ENCODE peak calls at places on chromosome 21, in eight cellular contexts. G, M, B, Q, W, U, E and S are unnamed samples.

GRCh38 chr21:31218830-31219608 is 125.0 kb downstream of the TIAM1 start:
- DNase-seq in G (no peak), M (no peak), B (peak; percentile 41), Q (no peak), W (peak; percentile 60), U (no peak), E (no peak), S (no peak)

GRCh38 chr21:45358711-45359310 is 46.2 kb upstream of the COL18A1 start:
- DNase-seq in G (no peak), M (no peak), B (no peak), Q (no peak), W (no peak), U (no peak), E (no peak), S (no peak)

GRCh38 chr21:33761104-33762036 is 119.1 kb downstream of the ITSN1 start:
- DNase-seq in G (no peak), M (peak; percentile 3), B (peak; percentile 39), Q (peak; percentile 73), W (no peak), U (no peak), E (no peak), S (no peak)

GRCh38 chr21:44845418-44846200 is 27.7 kb upstream of the SUMO3 start:
- DNase-seq in G (no peak), M (peak; percentile 65), B (peak; percentile 92), Q (peak; percentile 76), W (no peak), U (peak; percentile 39), E (peak; percentile 41), S (peak; percentile 32)

GRCh38 chr21:28261291-28261690 is 731.4 kb downstream of the LTN1 start:
- DNase-seq in G (no peak), M (no peak), B (no peak), Q (no peak), W (no peak), U (no peak), E (no peak), S (no peak)

GRCh38 chr21:17512245-17513213 is at the start of gene CXADR:
- DNase-seq in G (peak; percentile 70), M (peak; percentile 87), B (peak; percentile 95), Q (peak; percentile 89), W (peak; percentile 85), U (peak; percentile 71), E (peak; percentile 70), S (peak; percentile 71)

GRCh38 chr21:42863504-42863870 is 15.9 kb downstream of the WDR4 start:
- DNase-seq in G (no peak), M (no peak), B (no peak), Q (no peak), W (no peak), U (no peak), E (no peak), S (no peak)

GRCh38 chr21:41616063-41616591 is 108.2 kb upstream of the TMPRSS2 start:
- DNase-seq in G (no peak), M (no peak), B (no peak), Q (no peak), W (peak; percentile 16), U (no peak), E (no peak), S (no peak)

GRCh38 chr21:17925000-17925610 is 105.9 kb upstream of the C21orf91 start:
- DNase-seq in G (peak; percentile 34), M (no peak), B (peak; percentile 79), Q (peak; percentile 63), W (no peak), U (peak; percentile 50), E (no peak), S (peak; percentile 16)

GRCh38 chr21:32951041-32951440 is 74.7 kb upstream of the OLIG2 start:
- DNase-seq in G (no peak), M (no peak), B (peak; percentile 20), Q (no peak), W (no peak), U (no peak), E (no peak), S (no peak)

GRCh38 chr21:43341349-43342163 is 85.4 kb downstream of the SIK1 start:
- DNase-seq in G (no peak), M (no peak), B (no peak), Q (no peak), W (no peak), U (no peak), E (no peak), S (no peak)

GRCh38 chr21:42010507-42011493 is 640 bp upstream of the ZBTB21 start:
- DNase-seq in G (peak; percentile 20), M (no peak), B (peak; percentile 67), Q (peak; percentile 20), W (no peak), U (peak; percentile 21), E (peak; percentile 50), S (peak; percentile 6)

GRCh38 chr21:45617021-45617930 is 26.2 kb upstream of the PCBP3 start:
- DNase-seq in G (no peak), M (no peak), B (no peak), Q (no peak), W (no peak), U (no peak), E (peak; percentile 24), S (no peak)

GRCh38 chr21:43864806-43865470 is at the start of gene AGPAT3:
- DNase-seq in G (peak; percentile 27), M (peak; percentile 82), B (peak; percentile 76), Q (no peak), W (no peak), U (peak; percentile 13), E (peak; percentile 49), S (peak; percentile 37)

GRCh38 chr21:42039911-42040351 is 29.8 kb upstream of the ZBTB21 start:
- DNase-seq in G (no peak), M (no peak), B (no peak), Q (no peak), W (no peak), U (no peak), E (no peak), S (no peak)

GRCh38 chr21:30206551-30207251 is 9.2 kb downstream of the CLDN8 start:
- DNase-seq in G (no peak), M (no peak), B (no peak), Q (no peak), W (no peak), U (no peak), E (no peak), S (no peak)

GRCh38 chr21:43811262-43812105 is 22.1 kb downstream of the RRP1 start:
- DNase-seq in G (no peak), M (no peak), B (no peak), Q (no peak), W (no peak), U (no peak), E (no peak), S (no peak)